ENCODE peak calls at places on chromosome 2, in ten cellular contexts. O is NCI-H1092 treated with DMSO at 0.1 percent for 48 hours; N is right cardiac atrium; P is stimulated activated CD4-positive, alpha-beta T cell treated with anti-CD3 and anti-CD28 coated beads, Interleukin-15, amount 100 ng/mL, for 24 hours; Z is coronary artery; R is Daoy; C is sigmoid colon; W is central memory CD4-positive, alpha-beta T cell; D is A549; T is endothelial cell. J is an unnamed sample.

GRCh38 chr2:120222186-120223033 is 790 bp downstream of the TMEM185B start:
- DNase-seq in R (no peak), T (no peak), D (no peak), N (no peak), C (no peak), Z (peak), O (no peak), P (no peak), W (no peak), J (no peak)

GRCh38 chr2:178484245-178485041 is 4.2 kb downstream of the PLEKHA3 start:
- DNase-seq in D (no peak), T (no peak), R (peak), O (peak), Z (no peak), P (no peak), N (peak), C (peak), W (no peak), J (no peak)

GRCh38 chr2:196241175-196241574 is 69.8 kb upstream of the STK17B start:
- DNase-seq in P (no peak), N (no peak), W (no peak), C (no peak), R (no peak), T (no peak), O (no peak), Z (no peak), D (no peak), J (no peak)

GRCh38 chr2:175330195-175330594 is 148.7 kb upstream of the ATP5MC3 start:
- DNase-seq in R (no peak), W (no peak), P (no peak), C (no peak), T (no peak), N (no peak), D (no peak), O (no peak), Z (no peak), J (no peak)

GRCh38 chr2:19933351-19933981 is 31.7 kb upstream of the TTC32 start:
- DNase-seq in N (no peak), O (no peak), T (no peak), Z (no peak), W (no peak), C (no peak), R (peak), P (no peak), D (peak), J (peak)

GRCh38 chr2:37156071-37156856 is 516 bp downstream of the EIF2AK2 start:
- DNase-seq in W (peak), O (peak), T (peak), Z (peak), R (peak), D (peak), C (peak), P (peak), N (peak), J (peak)

GRCh38 chr2:224085246-224085645 is 46.2 kb upstream of the SERPINE2 start:
- DNase-seq in W (no peak), O (no peak), R (peak), P (no peak), D (peak), Z (no peak), N (no peak), T (no peak), C (no peak), J (peak)

GRCh38 chr2:161113693-161114417 is 46.4 kb upstream of the TANK start:
- DNase-seq in R (no peak), T (no peak), P (no peak), D (no peak), N (no peak), Z (no peak), O (no peak), C (no peak), W (no peak), J (no peak)

GRCh38 chr2:66839551-66840320 is 404.8 kb downstream of the MEIS1 start:
- DNase-seq in C (no peak), R (peak), P (no peak), Z (no peak), D (no peak), W (no peak), N (no peak), O (no peak), T (no peak), J (peak)

GRCh38 chr2:19235308-19235707 is 123.1 kb downstream of the OSR1 start:
- DNase-seq in D (no peak), T (no peak), P (no peak), N (no peak), R (no peak), C (no peak), W (no peak), Z (no peak), O (no peak), J (no peak)

GRCh38 chr2:160224060-160224459 is 24.0 kb upstream of the ITGB6 start:
- DNase-seq in P (peak), T (no peak), R (peak), N (no peak), O (no peak), D (peak), Z (no peak), C (no peak), W (no peak), J (peak)

GRCh38 chr2:215210082-215210481 is 71.7 kb upstream of the ABCA12 start:
- DNase-seq in W (no peak), P (no peak), N (no peak), R (no peak), O (no peak), Z (no peak), D (no peak), C (no peak), T (no peak), J (no peak)

GRCh38 chr2:237561221-237561620 is 5.2 kb upstream of the PRLH start:
- DNase-seq in W (no peak), Z (no peak), N (no peak), D (no peak), P (no peak), T (no peak), R (no peak), C (no peak), O (no peak), J (no peak)

GRCh38 chr2:25274868-25275574 is 66.7 kb downstream of the DNMT3A start:
- DNase-seq in N (peak), P (peak), C (peak), T (no peak), R (peak), Z (no peak), O (no peak), D (no peak), W (peak), J (no peak)

GRCh38 chr2:52976132-52976949 is 791.3 kb upstream of the CHAC2 start:
- DNase-seq in C (no peak), Z (no peak), R (no peak), T (peak), D (peak), W (no peak), P (no peak), N (no peak), O (no peak), J (no peak)

GRCh38 chr2:28606986-28607441 is 111.2 kb downstream of the PLB1 start:
- DNase-seq in D (peak), W (no peak), O (no peak), P (no peak), C (peak), Z (no peak), N (no peak), R (peak), T (no peak), J (peak)

GRCh38 chr2:70726947-70727725 is 40.9 kb downstream of the ADD2 start:
- DNase-seq in R (peak), O (no peak), W (no peak), Z (no peak), P (no peak), C (no peak), T (no peak), D (no peak), N (no peak), J (no peak)

GRCh38 chr2:204511021-204511420 is 34.3 kb upstream of the PARD3B start:
- DNase-seq in C (no peak), W (no peak), T (no peak), P (no peak), R (no peak), O (no peak), D (no peak), N (no peak), Z (no peak), J (no peak)

GRCh38 chr2:11713815-11714214 is 32.6 kb upstream of the LPIN1 start:
- DNase-seq in O (no peak), D (no peak), N (no peak), Z (no peak), W (no peak), T (no peak), C (no peak), P (no peak), R (no peak), J (no peak)

GRCh38 chr2:2599441-2599840 is 268.4 kb upstream of the MYT1L start:
- DNase-seq in N (no peak), P (no peak), R (no peak), D (no peak), C (no peak), W (no peak), O (no peak), Z (peak), T (no peak), J (no peak)

GRCh38 chr2:233059797-233060499 is at the start of gene INPP5D:
- DNase-seq in D (no peak), T (no peak), P (peak), W (peak), Z (peak), R (no peak), C (peak), O (no peak), N (peak), J (no peak)

GRCh38 chr2:239175181-239175580 is 225.6 kb downstream of the HDAC4 start:
- DNase-seq in C (peak), Z (peak), N (no peak), W (no peak), P (no peak), O (no peak), T (no peak), D (no peak), R (no peak), J (no peak)

GRCh38 chr2:120884406-120885290 is 149.0 kb downstream of the GLI2 start:
- DNase-seq in C (no peak), D (no peak), O (no peak), R (no peak), Z (no peak), W (no peak), T (no peak), P (no peak), N (no peak), J (no peak)

GRCh38 chr2:168773719-168774521 is 28.5 kb upstream of the NOSTRIN start:
- DNase-seq in W (no peak), D (peak), C (no peak), R (peak), N (peak), O (peak), T (peak), Z (no peak), P (peak), J (peak)

GRCh38 chr2:234331566-234331965 is 165.3 kb downstream of the ARL4C start:
- DNase-seq in D (no peak), W (no peak), N (no peak), Z (no peak), P (peak), O (no peak), R (no peak), C (no peak), T (no peak), J (no peak)

GRCh38 chr2:218883491-218884490 is 3.1 kb downstream of the WNT10A start:
- DNase-seq in Z (no peak), C (no peak), N (no peak), W (peak), T (no peak), R (no peak), P (peak), D (no peak), O (no peak), J (no peak)

GRCh38 chr2:23566236-23567142 is 181.5 kb downstream of the KLHL29 start:
- DNase-seq in P (peak), T (peak), Z (no peak), N (no peak), O (no peak), W (no peak), R (peak), C (no peak), D (peak), J (no peak)

GRCh38 chr2:163341426-163341825 is 394.4 kb downstream of the FIGN start:
- DNase-seq in P (no peak), Z (no peak), N (no peak), T (no peak), D (no peak), O (no peak), W (no peak), C (no peak), R (peak), J (no peak)

GRCh38 chr2:108396845-108397244 is 19.1 kb downstream of the SULT1C4 start:
- DNase-seq in P (peak), N (no peak), W (no peak), R (peak), C (no peak), Z (no peak), O (no peak), D (no peak), T (no peak), J (no peak)

GRCh38 chr2:121241466-121241865 is 43.5 kb downstream of the TFCP2L1 start:
- DNase-seq in N (no peak), O (no peak), C (no peak), R (no peak), W (no peak), Z (no peak), T (no peak), P (no peak), D (no peak), J (no peak)

GRCh38 chr2:239828192-239828972 is 196.8 kb downstream of the NDUFA10 start:
- DNase-seq in C (peak), Z (peak), W (no peak), N (no peak), O (no peak), P (no peak), D (no peak), T (no peak), R (no peak), J (no peak)